ENCODE peak calls at places on chromosomes 16 and 17, in five cellular contexts. I is HS-5, Q is GM23338, V is fibroblast of the conjunctiva, N is fibroblast of pulmonary artery. H is an unnamed sample.

GRCh38 chr16:48126801-48127644 is 28.8 kb downstream of the ABCC12 start:
- DNase-seq in N (peak; percentile 98), I (peak; percentile 44), Q (no peak), V (peak; percentile 87), H (peak; percentile 38)

GRCh38 chr16:17836868-17837602 is 366.3 kb upstream of the XYLT1 start:
- DNase-seq in I (peak; percentile 78), Q (peak; percentile 95), V (peak; percentile 53), N (peak; percentile 48), H (peak; percentile 4)

GRCh38 chr17:2240541-2240940 is 63.0 kb downstream of the SMG6 start:
- DNase-seq in I (no peak), Q (no peak), V (no peak), N (no peak), H (no peak)

GRCh38 chr17:72976971-72977767 is 115.3 kb downstream of the SLC39A11 start:
- DNase-seq in V (peak; percentile 64), N (peak; percentile 94), I (peak; percentile 65), Q (no peak), H (peak; percentile 94)

GRCh38 chr16:89482824-89483220 is 7.5 kb downstream of the ANKRD11 start:
- DNase-seq in V (no peak), Q (no peak), N (no peak), I (no peak), H (no peak)

GRCh38 chr17:30588798-30589247 is 111.6 kb downstream of the GOSR1 start:
- DNase-seq in Q (no peak), N (no peak), V (no peak), I (no peak), H (no peak)

GRCh38 chr17:40415390-40415789 is 2.3 kb downstream of the TOP2A start:
- DNase-seq in N (peak; percentile 70), I (peak; percentile 22), Q (peak; percentile 64), V (peak; percentile 28), H (peak; percentile 53)

GRCh38 chr16:4415538-4416199 is 727 bp downstream of the CORO7 start:
- DNase-seq in Q (peak; percentile 69), V (no peak), I (no peak), N (no peak), H (peak; percentile 91)

GRCh38 chr17:81832608-81833159 is 407 bp downstream of the MCRIP1 start:
- DNase-seq in Q (peak; percentile 51), V (no peak), I (no peak), N (no peak), H (no peak)

GRCh38 chr17:30376621-30377452 is 1.9 kb upstream of the CPD start:
- DNase-seq in I (no peak), N (peak; percentile 93), Q (no peak), V (peak; percentile 67), H (peak; percentile 10)

GRCh38 chr17:38735161-38735997 is 5.2 kb downstream of the CISD3 start:
- DNase-seq in I (no peak), V (no peak), Q (peak; percentile 86), N (peak; percentile 39), H (no peak)

GRCh38 chr17:45240905-45241314 is 19.2 kb downstream of the FMNL1 start:
- DNase-seq in I (no peak), Q (peak; percentile 51), V (no peak), N (no peak), H (no peak)

GRCh38 chr17:57516290-57517215 is 228.5 kb downstream of the CCDC182 start:
- DNase-seq in Q (no peak), N (no peak), V (no peak), I (no peak), H (no peak)

GRCh38 chr16:53789159-53789558 is 85.2 kb downstream of the FTO start:
- DNase-seq in N (peak; percentile 67), Q (no peak), I (no peak), V (peak; percentile 43), H (peak; percentile 9)

GRCh38 chr17:20066253-20066652 is 57.1 kb downstream of the SPECC1 start:
- DNase-seq in I (peak; percentile 19), V (peak; percentile 71), Q (no peak), N (peak; percentile 83), H (no peak)

GRCh38 chr17:9529033-9529748 is 46.4 kb downstream of the STX8 start:
- DNase-seq in I (no peak), Q (peak; percentile 46), V (peak; percentile 26), N (peak; percentile 54), H (peak; percentile 24)

GRCh38 chr16:56294599-56294998 is 103.3 kb downstream of the GNAO1 start:
- DNase-seq in V (no peak), Q (no peak), N (peak; percentile 70), I (no peak), H (no peak)

GRCh38 chr16:17327671-17328335 is 143.0 kb downstream of the XYLT1 start:
- DNase-seq in V (no peak), N (no peak), I (no peak), Q (no peak), H (no peak)

GRCh38 chr17:55219939-55220338 is 44.8 kb upstream of the HLF start:
- DNase-seq in N (peak; percentile 29), V (no peak), I (no peak), Q (no peak), H (no peak)

GRCh38 chr17:1039511-1040215 is 42.7 kb downstream of the TIMM22 start:
- DNase-seq in I (no peak), V (no peak), N (peak; percentile 22), Q (no peak), H (peak; percentile 92)

GRCh38 chr16:81928975-81929374 is 82.3 kb downstream of the SDR42E1 start:
- DNase-seq in V (no peak), Q (peak; percentile 13), N (no peak), I (no peak), H (no peak)

GRCh38 chr17:37194208-37194607 is 181.6 kb upstream of the C17orf78 start:
- DNase-seq in Q (peak; percentile 51), I (no peak), V (no peak), N (no peak), H (no peak)

GRCh38 chr17:58920773-58921172 is 165.1 kb downstream of the PPM1E start:
- DNase-seq in N (no peak), I (no peak), Q (no peak), V (no peak), H (no peak)

GRCh38 chr16:82016964-82017363 is 5.7 kb upstream of the SDR42E1 start:
- DNase-seq in V (peak; percentile 79), I (no peak), N (peak; percentile 40), Q (no peak), H (no peak)

GRCh38 chr17:21164226-21165019 is 37.7 kb downstream of the DHRS7B start:
- DNase-seq in I (no peak), V (no peak), N (no peak), Q (no peak), H (peak; percentile 75)

GRCh38 chr17:61420128-61420527 is 20.5 kb downstream of the TBX2 start:
- DNase-seq in I (no peak), V (no peak), N (no peak), Q (no peak), H (no peak)

GRCh38 chr17:80289631-80290030 is 29.0 kb downstream of the RNF213 start:
- DNase-seq in I (no peak), V (no peak), N (no peak), Q (no peak), H (peak; percentile 44)

GRCh38 chr16:83940630-83941378 is 12.2 kb upstream of the OSGIN1 start:
- DNase-seq in Q (peak; percentile 57), N (no peak), V (no peak), I (no peak), H (no peak)

GRCh38 chr16:740764-741505 is at the start of gene CIAO3:
- DNase-seq in Q (peak; percentile 96), I (no peak), V (peak; percentile 72), N (peak; percentile 91), H (peak; percentile 74)

GRCh38 chr16:2902337-2903130 is 9.2 kb upstream of the FLYWCH1 start:
- DNase-seq in N (no peak), I (no peak), V (no peak), Q (peak; percentile 46), H (no peak)

GRCh38 chr16:78461087-78461486 is 361.6 kb downstream of the WWOX start:
- DNase-seq in I (no peak), N (no peak), Q (no peak), V (no peak), H (no peak)

GRCh38 chr17:3911271-3912053 is 4.8 kb downstream of the P2RX1 start:
- DNase-seq in I (no peak), Q (peak; percentile 55), N (no peak), V (no peak), H (peak; percentile 96)

GRCh38 chr16:65070831-65071230 is 51.0 kb downstream of the CDH11 start:
- DNase-seq in N (peak; percentile 97), Q (peak; percentile 13), V (peak; percentile 89), I (peak; percentile 89), H (no peak)

GRCh38 chr17:72538443-72538842 is 417.6 kb downstream of the SOX9 start:
- DNase-seq in Q (no peak), I (no peak), N (no peak), V (no peak), H (no peak)

GRCh38 chr16:87054154-87054553 is 263.0 kb downstream of the C16orf95 start:
- DNase-seq in I (no peak), V (no peak), N (no peak), Q (no peak), H (no peak)

GRCh38 chr17:71329310-71330098 is 791.3 kb upstream of the SOX9 start:
- DNase-seq in V (no peak), Q (no peak), N (no peak), I (no peak), H (no peak)

GRCh38 chr16:81531415-81531814 is 86.8 kb downstream of the CMIP start:
- DNase-seq in I (no peak), Q (no peak), N (no peak), V (no peak), H (no peak)

GRCh38 chr16:84465154-84465553 is 39.3 kb downstream of the MEAK7 start:
- DNase-seq in N (no peak), I (no peak), Q (no peak), V (no peak), H (no peak)